ENCODE peak calls at places on chromosomes 16 and 17, in eight cellular contexts. One of them, this sample, is unnamed.

GRCh38 chr17:74922172-74922571 is 883 bp downstream of the USH1G start:
- DNase-seq in mesendoderm: no peak
- DNase-seq in H1: no peak
- DNase-seq in upper lobe of right lung: no peak
- DNase-seq in CD8-positive, alpha-beta memory T cell: no peak
- DNase-seq in suprapubic skin: no peak
- DNase-seq in right atrium auricular region: no peak
- DNase-seq in pancreas: no peak
- DNase-seq in this sample: no peak

GRCh38 chr16:82660078-82660645 is 33.4 kb downstream of the CDH13 start:
- DNase-seq in H1: no peak
- DNase-seq in pancreas: no peak
- DNase-seq in upper lobe of right lung: no peak
- DNase-seq in suprapubic skin: no peak
- DNase-seq in CD8-positive, alpha-beta memory T cell: peak
- DNase-seq in right atrium auricular region: no peak
- DNase-seq in mesendoderm: no peak
- DNase-seq in this sample: peak

GRCh38 chr16:79607587-79607986 is 7.0 kb upstream of the MAF start:
- DNase-seq in pancreas: no peak
- DNase-seq in mesendoderm: peak
- DNase-seq in right atrium auricular region: peak
- DNase-seq in upper lobe of right lung: no peak
- DNase-seq in suprapubic skin: no peak
- DNase-seq in CD8-positive, alpha-beta memory T cell: no peak
- DNase-seq in H1: no peak
- DNase-seq in this sample: no peak

GRCh38 chr17:27845264-27846041 is 45.1 kb upstream of the NOS2 start:
- DNase-seq in right atrium auricular region: no peak
- DNase-seq in H1: no peak
- DNase-seq in suprapubic skin: no peak
- DNase-seq in CD8-positive, alpha-beta memory T cell: no peak
- DNase-seq in upper lobe of right lung: no peak
- DNase-seq in mesendoderm: no peak
- DNase-seq in pancreas: no peak
- DNase-seq in this sample: no peak

GRCh38 chr17:10556301-10557005 is 7.0 kb upstream of the MYH2 start:
- DNase-seq in H1: no peak
- DNase-seq in pancreas: no peak
- DNase-seq in suprapubic skin: no peak
- DNase-seq in mesendoderm: no peak
- DNase-seq in upper lobe of right lung: no peak
- DNase-seq in CD8-positive, alpha-beta memory T cell: no peak
- DNase-seq in right atrium auricular region: no peak
- DNase-seq in this sample: no peak

GRCh38 chr17:75822119-75822799 is 21.9 kb downstream of the UNC13D start:
- DNase-seq in CD8-positive, alpha-beta memory T cell: peak
- DNase-seq in mesendoderm: no peak
- DNase-seq in H1: no peak
- DNase-seq in pancreas: peak
- DNase-seq in suprapubic skin: peak
- DNase-seq in right atrium auricular region: no peak
- DNase-seq in upper lobe of right lung: no peak
- DNase-seq in this sample: peak

GRCh38 chr16:10530685-10531084 is 49.7 kb downstream of the EMP2 start:
- DNase-seq in H1: no peak
- DNase-seq in right atrium auricular region: no peak
- DNase-seq in CD8-positive, alpha-beta memory T cell: no peak
- DNase-seq in upper lobe of right lung: no peak
- DNase-seq in suprapubic skin: no peak
- DNase-seq in pancreas: no peak
- DNase-seq in mesendoderm: no peak
- DNase-seq in this sample: no peak

GRCh38 chr16:23296994-23297393 is 5.1 kb upstream of the SCNN1B start:
- DNase-seq in H1: no peak
- DNase-seq in pancreas: peak
- DNase-seq in suprapubic skin: no peak
- DNase-seq in mesendoderm: peak
- DNase-seq in upper lobe of right lung: no peak
- DNase-seq in right atrium auricular region: no peak
- DNase-seq in CD8-positive, alpha-beta memory T cell: no peak
- DNase-seq in this sample: no peak

GRCh38 chr16:49884033-49884707 is 28.3 kb upstream of the ZNF423 start:
- DNase-seq in right atrium auricular region: no peak
- DNase-seq in pancreas: no peak
- DNase-seq in H1: no peak
- DNase-seq in suprapubic skin: no peak
- DNase-seq in upper lobe of right lung: no peak
- DNase-seq in mesendoderm: peak
- DNase-seq in CD8-positive, alpha-beta memory T cell: no peak
- DNase-seq in this sample: no peak

GRCh38 chr17:82791532-82791931 is 39.7 kb downstream of the TBCD start:
- DNase-seq in right atrium auricular region: no peak
- DNase-seq in upper lobe of right lung: no peak
- DNase-seq in suprapubic skin: no peak
- DNase-seq in mesendoderm: no peak
- DNase-seq in pancreas: no peak
- DNase-seq in H1: no peak
- DNase-seq in CD8-positive, alpha-beta memory T cell: no peak
- DNase-seq in this sample: no peak

GRCh38 chr16:68436581-68436980 is 11.7 kb downstream of the SMPD3 start:
- DNase-seq in upper lobe of right lung: no peak
- DNase-seq in H1: no peak
- DNase-seq in pancreas: no peak
- DNase-seq in mesendoderm: peak
- DNase-seq in right atrium auricular region: no peak
- DNase-seq in suprapubic skin: no peak
- DNase-seq in CD8-positive, alpha-beta memory T cell: no peak
- DNase-seq in this sample: no peak

GRCh38 chr16:50204426-50205108 is 51.5 kb downstream of the TENT4B start:
- DNase-seq in mesendoderm: no peak
- DNase-seq in right atrium auricular region: no peak
- DNase-seq in pancreas: no peak
- DNase-seq in CD8-positive, alpha-beta memory T cell: no peak
- DNase-seq in upper lobe of right lung: no peak
- DNase-seq in H1: no peak
- DNase-seq in suprapubic skin: no peak
- DNase-seq in this sample: no peak

GRCh38 chr16:87542531-87543102 is 49.8 kb upstream of the ZCCHC14 start:
- DNase-seq in mesendoderm: no peak
- DNase-seq in CD8-positive, alpha-beta memory T cell: no peak
- DNase-seq in H1: no peak
- DNase-seq in suprapubic skin: no peak
- DNase-seq in pancreas: no peak
- DNase-seq in upper lobe of right lung: no peak
- DNase-seq in right atrium auricular region: no peak
- DNase-seq in this sample: no peak

GRCh38 chr17:66557193-66557592 is 254.8 kb downstream of the PRKCA start:
- DNase-seq in right atrium auricular region: no peak
- DNase-seq in suprapubic skin: no peak
- DNase-seq in H1: no peak
- DNase-seq in CD8-positive, alpha-beta memory T cell: no peak
- DNase-seq in pancreas: no peak
- DNase-seq in upper lobe of right lung: no peak
- DNase-seq in mesendoderm: no peak
- DNase-seq in this sample: no peak

GRCh38 chr17:14310101-14310500 is 9.2 kb downstream of the HS3ST3B1 start:
- DNase-seq in CD8-positive, alpha-beta memory T cell: no peak
- DNase-seq in upper lobe of right lung: no peak
- DNase-seq in H1: no peak
- DNase-seq in mesendoderm: no peak
- DNase-seq in suprapubic skin: no peak
- DNase-seq in right atrium auricular region: no peak
- DNase-seq in pancreas: no peak
- DNase-seq in this sample: no peak

GRCh38 chr17:60256174-60256573 is 106.4 kb downstream of the CA4 start:
- DNase-seq in right atrium auricular region: no peak
- DNase-seq in upper lobe of right lung: no peak
- DNase-seq in CD8-positive, alpha-beta memory T cell: no peak
- DNase-seq in mesendoderm: no peak
- DNase-seq in suprapubic skin: no peak
- DNase-seq in H1: no peak
- DNase-seq in pancreas: no peak
- DNase-seq in this sample: no peak

GRCh38 chr17:19727466-19728113 is 11.2 kb upstream of the SLC47A2 start:
- DNase-seq in mesendoderm: no peak
- DNase-seq in right atrium auricular region: peak
- DNase-seq in H1: no peak
- DNase-seq in pancreas: peak
- DNase-seq in upper lobe of right lung: no peak
- DNase-seq in CD8-positive, alpha-beta memory T cell: no peak
- DNase-seq in suprapubic skin: peak
- DNase-seq in this sample: peak

GRCh38 chr17:38455288-38455915 is 27.1 kb downstream of the ARHGAP23 start:
- DNase-seq in pancreas: no peak
- DNase-seq in right atrium auricular region: no peak
- DNase-seq in mesendoderm: peak
- DNase-seq in CD8-positive, alpha-beta memory T cell: no peak
- DNase-seq in suprapubic skin: peak
- DNase-seq in H1: no peak
- DNase-seq in upper lobe of right lung: no peak
- DNase-seq in this sample: no peak

GRCh38 chr16:23949630-23950290 is 114.0 kb downstream of the PRKCB start:
- DNase-seq in pancreas: no peak
- DNase-seq in suprapubic skin: no peak
- DNase-seq in upper lobe of right lung: peak
- DNase-seq in H1: no peak
- DNase-seq in mesendoderm: no peak
- DNase-seq in CD8-positive, alpha-beta memory T cell: peak
- DNase-seq in right atrium auricular region: no peak
- DNase-seq in this sample: peak

GRCh38 chr17:75535119-75535537 is 9.6 kb downstream of the LLGL2 start:
- DNase-seq in suprapubic skin: no peak
- DNase-seq in H1: no peak
- DNase-seq in mesendoderm: no peak
- DNase-seq in CD8-positive, alpha-beta memory T cell: peak
- DNase-seq in right atrium auricular region: no peak
- DNase-seq in upper lobe of right lung: no peak
- DNase-seq in pancreas: no peak
- DNase-seq in this sample: no peak

GRCh38 chr16:80366023-80366422 is 174.8 kb upstream of the DYNLRB2 start:
- DNase-seq in right atrium auricular region: no peak
- DNase-seq in CD8-positive, alpha-beta memory T cell: no peak
- DNase-seq in mesendoderm: no peak
- DNase-seq in upper lobe of right lung: no peak
- DNase-seq in H1: no peak
- DNase-seq in suprapubic skin: no peak
- DNase-seq in pancreas: no peak
- DNase-seq in this sample: no peak

GRCh38 chr17:48643697-48644012 is 17.5 kb upstream of the HOXB9 start:
- DNase-seq in suprapubic skin: no peak
- DNase-seq in mesendoderm: no peak
- DNase-seq in upper lobe of right lung: no peak
- DNase-seq in right atrium auricular region: no peak
- DNase-seq in CD8-positive, alpha-beta memory T cell: no peak
- DNase-seq in pancreas: no peak
- DNase-seq in H1: no peak
- DNase-seq in this sample: no peak

GRCh38 chr17:72587773-72588511 is 467.1 kb downstream of the SOX9 start:
- DNase-seq in mesendoderm: no peak
- DNase-seq in right atrium auricular region: no peak
- DNase-seq in pancreas: no peak
- DNase-seq in CD8-positive, alpha-beta memory T cell: no peak
- DNase-seq in H1: no peak
- DNase-seq in upper lobe of right lung: no peak
- DNase-seq in suprapubic skin: no peak
- DNase-seq in this sample: no peak

GRCh38 chr17:42311240-42312034 is 23.1 kb downstream of the STAT5A start:
- DNase-seq in right atrium auricular region: peak
- DNase-seq in pancreas: peak
- DNase-seq in CD8-positive, alpha-beta memory T cell: no peak
- DNase-seq in upper lobe of right lung: peak
- DNase-seq in suprapubic skin: peak
- DNase-seq in H1: no peak
- DNase-seq in mesendoderm: peak
- DNase-seq in this sample: peak

GRCh38 chr16:89422905-89423630 is 67.3 kb downstream of the ANKRD11 start:
- DNase-seq in suprapubic skin: no peak
- DNase-seq in pancreas: no peak
- DNase-seq in CD8-positive, alpha-beta memory T cell: peak
- DNase-seq in mesendoderm: no peak
- DNase-seq in H1: no peak
- DNase-seq in upper lobe of right lung: no peak
- DNase-seq in right atrium auricular region: no peak
- DNase-seq in this sample: peak
- H3K27ac ChIP-seq in suprapubic skin: no peak
- H3K27ac ChIP-seq in pancreas: peak
- H3K27ac ChIP-seq in CD8-positive, alpha-beta memory T cell: no peak
- H3K27ac ChIP-seq in mesendoderm: no peak
- H3K27ac ChIP-seq in H1: no peak
- H3K27ac ChIP-seq in upper lobe of right lung: no peak
- H3K27ac ChIP-seq in right atrium auricular region: no peak
- H3K27ac ChIP-seq in this sample: no peak

GRCh38 chr16:15951852-15952251 is 2.4 kb downstream of the ABCC1 start:
- DNase-seq in CD8-positive, alpha-beta memory T cell: no peak
- DNase-seq in right atrium auricular region: no peak
- DNase-seq in H1: no peak
- DNase-seq in upper lobe of right lung: no peak
- DNase-seq in mesendoderm: no peak
- DNase-seq in suprapubic skin: no peak
- DNase-seq in pancreas: no peak
- DNase-seq in this sample: no peak
- H3K4me3 ChIP-seq in CD8-positive, alpha-beta memory T cell: no peak
- H3K4me3 ChIP-seq in right atrium auricular region: no peak
- H3K4me3 ChIP-seq in H1: no peak
- H3K4me3 ChIP-seq in upper lobe of right lung: no peak
- H3K4me3 ChIP-seq in mesendoderm: no peak
- H3K4me3 ChIP-seq in suprapubic skin: no peak
- H3K4me3 ChIP-seq in pancreas: no peak
- H3K4me3 ChIP-seq in this sample: no peak

DNA sequence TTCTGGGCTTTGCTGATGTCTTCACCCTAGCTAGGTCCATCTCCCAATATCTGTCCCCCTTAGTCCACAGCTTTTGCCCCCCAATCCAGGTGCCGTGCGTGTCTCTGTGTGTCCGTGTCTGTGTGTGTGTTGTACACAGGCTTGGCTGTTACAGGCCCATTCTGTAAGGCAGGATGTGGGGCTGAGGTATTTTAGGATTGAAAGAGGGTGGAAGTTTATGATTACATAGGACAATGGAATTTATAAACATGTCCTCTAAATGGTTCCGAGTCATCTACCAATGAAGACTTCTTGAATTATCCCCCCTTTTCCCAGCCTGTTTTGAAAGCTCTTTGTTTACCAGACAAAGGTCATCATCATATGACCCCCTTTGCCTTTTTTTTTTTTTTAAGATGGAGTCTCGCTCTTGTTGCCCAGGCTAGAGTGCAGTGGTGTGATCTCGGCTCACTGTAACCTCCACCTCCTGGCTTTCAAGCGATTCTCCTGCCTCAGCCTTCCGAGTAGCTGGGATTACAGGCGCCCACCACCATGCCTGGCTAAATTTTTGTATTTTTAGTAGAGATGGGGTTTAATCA is 21.8 kb downstream of the ACE start:
- DNase-seq in upper lobe of right lung: no peak
- DNase-seq in mesendoderm: no peak
- DNase-seq in CD8-positive, alpha-beta memory T cell: no peak
- DNase-seq in suprapubic skin: no peak
- DNase-seq in right atrium auricular region: no peak
- DNase-seq in pancreas: no peak
- DNase-seq in H1: no peak
- DNase-seq in this sample: no peak
- H3K27ac ChIP-seq in upper lobe of right lung: peak
- H3K27ac ChIP-seq in mesendoderm: no peak
- H3K27ac ChIP-seq in CD8-positive, alpha-beta memory T cell: no peak
- H3K27ac ChIP-seq in suprapubic skin: no peak
- H3K27ac ChIP-seq in right atrium auricular region: no peak
- H3K27ac ChIP-seq in pancreas: no peak
- H3K27ac ChIP-seq in H1: no peak
- H3K27ac ChIP-seq in this sample: no peak

GRCh38 chr17:32875230-32875903 is 1.6 kb downstream of the MYO1D start:
- DNase-seq in suprapubic skin: no peak
- DNase-seq in upper lobe of right lung: no peak
- DNase-seq in H1: no peak
- DNase-seq in right atrium auricular region: no peak
- DNase-seq in mesendoderm: no peak
- DNase-seq in CD8-positive, alpha-beta memory T cell: no peak
- DNase-seq in pancreas: no peak
- DNase-seq in this sample: no peak
- H3K4me3 ChIP-seq in suprapubic skin: peak
- H3K4me3 ChIP-seq in upper lobe of right lung: peak
- H3K4me3 ChIP-seq in H1: peak
- H3K4me3 ChIP-seq in right atrium auricular region: peak
- H3K4me3 ChIP-seq in mesendoderm: no peak
- H3K4me3 ChIP-seq in CD8-positive, alpha-beta memory T cell: peak
- H3K4me3 ChIP-seq in pancreas: peak
- H3K4me3 ChIP-seq in this sample: peak